ENCODE peak calls at places on chromosomes 2 and 18, in eight cellular contexts. A is GM12865, M is GM18507, W is DMS 273 treated with DMSO at 0.1 percent for 48 hours, D is pancreas, J is nucleus accumbens, X is COR-L47, G is HCT116. I is an unnamed sample.

GRCh38 chr18:52326001-52326400 is 14.0 kb upstream of the DCC start:
- DNase-seq in W (no peak), D (no peak), M (no peak), X (peak; percentile 34), A (no peak), J (no peak), G (no peak), I (no peak)

GRCh38 chr2:64517511-64517884 is 6.6 kb upstream of the AFTPH start:
- DNase-seq in W (no peak), D (no peak), X (no peak), J (no peak), A (no peak), M (no peak), G (no peak), I (no peak)

GRCh38 chr2:149741646-149742045 is 154.1 kb upstream of the MMADHC start:
- DNase-seq in A (no peak), M (no peak), J (no peak), D (no peak), W (no peak), X (no peak), G (no peak), I (peak; percentile 62)

GRCh38 chr18:9825571-9826073 is 60.2 kb upstream of the TXNDC2 start:
- DNase-seq in G (peak; percentile 83), J (no peak), W (no peak), M (no peak), D (no peak), A (no peak), X (peak; percentile 27), I (peak; percentile 84)

GRCh38 chr2:122273785-122274419 is 518.5 kb downstream of the TSN start:
- DNase-seq in A (no peak), X (no peak), M (no peak), G (no peak), J (no peak), W (no peak), D (no peak), I (no peak)

GRCh38 chr18:7514796-7515440 is 52.2 kb upstream of the PTPRM start:
- DNase-seq in D (no peak), X (no peak), A (no peak), J (no peak), M (no peak), G (no peak), W (no peak), I (no peak)

GRCh38 chr2:263774-264492 is at the start of gene SH3YL1:
- DNase-seq in J (no peak), A (peak; percentile 43), D (peak; percentile 94), X (peak; percentile 60), W (no peak), G (peak; percentile 16), M (no peak), I (no peak)

GRCh38 chr18:24326211-24326610 is 71.4 kb downstream of the OSBPL1A start:
- DNase-seq in G (no peak), A (no peak), J (no peak), M (no peak), D (no peak), W (no peak), X (no peak), I (no peak)

GRCh38 chr2:106540886-106541285 is 53.7 kb downstream of the CD8B2 start:
- DNase-seq in J (no peak), M (no peak), X (no peak), D (no peak), G (no peak), A (no peak), W (no peak), I (no peak)

GRCh38 chr2:144505245-144505801 is 14.6 kb downstream of the ZEB2 start:
- DNase-seq in D (no peak), X (no peak), W (no peak), A (no peak), G (no peak), J (no peak), M (no peak), I (no peak)

GRCh38 chr2:1728821-1729220 is 15.5 kb downstream of the PXDN start:
- DNase-seq in G (no peak), J (no peak), X (no peak), D (no peak), M (no peak), W (no peak), A (no peak), I (no peak)

GRCh38 chr2:170817247-170817998 is 736 bp downstream of the GAD1 start:
- DNase-seq in G (no peak), J (no peak), M (no peak), D (peak; percentile 61), A (peak; percentile 25), W (peak; percentile 26), X (peak; percentile 45), I (no peak)

GRCh38 chr2:215931256-215931903 is 82.0 kb downstream of the MREG start:
- DNase-seq in D (no peak), G (peak; percentile 57), A (peak; percentile 79), J (no peak), W (no peak), M (peak; percentile 26), X (peak; percentile 73), I (peak; percentile 67)

GRCh38 chr2:57180042-57180567 is 866.5 kb upstream of the VRK2 start:
- DNase-seq in J (no peak), D (no peak), M (no peak), G (no peak), X (no peak), A (no peak), W (no peak), I (no peak)

GRCh38 chr2:211877061-211877460 is 661.5 kb downstream of the ERBB4 start:
- DNase-seq in D (no peak), J (no peak), A (no peak), G (no peak), W (no peak), M (no peak), X (no peak), I (no peak)

GRCh38 chr2:69134546-69134945 is 121.6 kb downstream of the ANTXR1 start:
- DNase-seq in J (no peak), W (no peak), D (no peak), G (no peak), X (no peak), A (no peak), M (no peak), I (no peak)

GRCh38 chr2:180130403-180130802 is 123.3 kb upstream of the CWC22 start:
- DNase-seq in D (no peak), A (no peak), M (no peak), X (peak; percentile 47), J (no peak), W (no peak), G (no peak), I (no peak)

GRCh38 chr18:45519881-45520280 is 95.4 kb upstream of the SLC14A2 start:
- DNase-seq in G (no peak), D (no peak), W (no peak), A (no peak), X (no peak), M (no peak), J (no peak), I (no peak)

GRCh38 chr2:31255911-31256571 is 22.1 kb downstream of the EHD3 start:
- DNase-seq in M (peak; percentile 28), W (no peak), G (no peak), J (no peak), A (peak; percentile 78), D (no peak), X (no peak), I (no peak)

GRCh38 chr2:5373200-5373599 is 319.0 kb upstream of the SOX11 start:
- DNase-seq in J (no peak), A (no peak), D (no peak), G (no peak), X (no peak), M (no peak), W (no peak), I (peak; percentile 18)

GRCh38 chr2:16318474-16319195 is 347.0 kb downstream of the CYRIA start:
- DNase-seq in W (no peak), X (no peak), J (no peak), D (no peak), G (no peak), A (no peak), M (no peak), I (no peak)

GRCh38 chr18:65768379-65768778 is 17.6 kb downstream of the CDH7 start:
- DNase-seq in G (no peak), D (no peak), A (no peak), X (no peak), M (no peak), J (no peak), W (no peak), I (no peak)

GRCh38 chr2:1187189-1187588 is 226.1 kb upstream of the TPO start:
- DNase-seq in X (no peak), J (no peak), D (no peak), A (no peak), M (no peak), W (no peak), G (no peak), I (no peak)

GRCh38 chr18:9517869-9518268 is 42.6 kb downstream of the RALBP1 start:
- DNase-seq in A (peak; percentile 6), W (no peak), X (no peak), M (no peak), J (no peak), G (no peak), D (no peak), I (no peak)

GRCh38 chr2:70789304-70790078 is 952 bp downstream of the FIGLA start:
- DNase-seq in J (peak; percentile 30), W (peak; percentile 46), A (peak; percentile 58), X (peak; percentile 40), M (no peak), G (peak; percentile 46), D (peak; percentile 85), I (no peak)

GRCh38 chr2:238158807-238159539 is at the start of gene ERFE:
- DNase-seq in W (no peak), J (no peak), D (peak; percentile 60), X (peak; percentile 13), G (no peak), M (peak; percentile 57), A (peak; percentile 40), I (no peak)

I was measured in smooth muscle cell of the brain vasculature.